ENCODE peak calls at places on chromosomes 2 and 18, in seven cellular contexts. A is keratinocyte, E is endothelial cell of umbilical vein, M is osteoblast, C is H9, B is HCT116, K is astrocyte. P is an unnamed sample.

GRCh38 chr2:28687640-28688039 is 64.0 kb upstream of the PPP1CB start:
- DNase-seq in A (no peak), E (no peak), M (no peak), C (no peak), B (no peak), K (no peak), P (no peak)

GRCh38 chr18:37956902-37957301 is 391.3 kb upstream of the CELF4 start:
- DNase-seq in A (no peak), E (no peak), M (no peak), C (no peak), B (no peak), K (no peak), P (no peak)

GRCh38 chr2:102386867-102387541 is 31.4 kb downstream of the IL18R1 start:
- DNase-seq in A (no peak), E (no peak), M (no peak), C (no peak), B (no peak), K (no peak), P (no peak)

GRCh38 chr2:166242309-166242708 is 114.5 kb upstream of the SCN1A start:
- DNase-seq in A (no peak), E (no peak), M (no peak), C (no peak), B (no peak), K (no peak), P (no peak)

GRCh38 chr2:164079258-164079657 is 343.4 kb upstream of the FIGN start:
- DNase-seq in A (no peak), E (no peak), M (no peak), C (no peak), B (no peak), K (no peak), P (no peak)

GRCh38 chr2:140589273-140589672 is 1541.5 kb downstream of the LRP1B start:
- DNase-seq in A (no peak), E (no peak), M (no peak), C (no peak), B (no peak), K (peak; percentile 22), P (no peak)

GRCh38 chr18:50280707-50281294 is 522 bp downstream of the MBD1 start:
- DNase-seq in A (no peak), E (no peak), M (no peak), C (no peak), B (no peak), K (no peak), P (no peak)

GRCh38 chr2:158688722-158689121 is 106.4 kb upstream of the DAPL1 start:
- DNase-seq in A (peak; percentile 4), E (no peak), M (peak; percentile 56), C (no peak), B (no peak), K (no peak), P (no peak)

GRCh38 chr18:67845035-67845434 is 328.5 kb upstream of the DSEL start:
- DNase-seq in A (no peak), E (peak; percentile 2), M (no peak), C (no peak), B (no peak), K (no peak), P (no peak)

GRCh38 chr18:13036622-13037320 is 45.6 kb downstream of the CEP192 start:
- DNase-seq in A (no peak), E (no peak), M (no peak), C (no peak), B (no peak), K (peak; percentile 21), P (no peak)

GRCh38 chr2:106885981-106886915 is at the start of gene ST6GAL2:
- DNase-seq in A (no peak), E (no peak), M (peak; percentile 76), C (peak; percentile 50), B (no peak), K (no peak), P (no peak)

GRCh38 chr2:106551466-106552130 is 64.4 kb downstream of the CD8B2 start:
- DNase-seq in A (no peak), E (no peak), M (no peak), C (no peak), B (no peak), K (no peak), P (no peak)

GRCh38 chr2:134107402-134107801 is 146.5 kb upstream of the MGAT5 start:
- DNase-seq in A (no peak), E (no peak), M (no peak), C (no peak), B (no peak), K (no peak), P (no peak)

GRCh38 chr18:8942021-8942908 is 160.2 kb upstream of the NDUFV2 start:
- DNase-seq in A (no peak), E (no peak), M (peak; percentile 85), C (no peak), B (no peak), K (peak; percentile 31), P (no peak)

GRCh38 chr2:102514061-102514785 is 41.2 kb downstream of the SLC9A4 start:
- DNase-seq in A (peak; percentile 57), E (peak; percentile 95), M (peak; percentile 60), C (no peak), B (peak; percentile 27), K (peak; percentile 91), P (no peak)

GRCh38 chr2:32947076-32947483 is 327 bp downstream of the LTBP1 start:
- DNase-seq in A (no peak), E (peak; percentile 23), M (no peak), C (no peak), B (no peak), K (no peak), P (peak; percentile 19)

GRCh38 chr2:27664245-27664574 is 521 bp downstream of the SLC4A1AP start:
- DNase-seq in A (no peak), E (no peak), M (peak; percentile 27), C (no peak), B (no peak), K (no peak), P (peak; percentile 9)

GRCh38 chr2:98827625-98828368 is 96.9 kb upstream of the MGAT4A start:
- DNase-seq in A (no peak), E (no peak), M (no peak), C (no peak), B (no peak), K (no peak), P (no peak)

GRCh38 chr2:236693531-236693930 is 123.9 kb downstream of the ACKR3 start:
- DNase-seq in A (no peak), E (no peak), M (no peak), C (no peak), B (no peak), K (no peak), P (no peak)

DNA sequence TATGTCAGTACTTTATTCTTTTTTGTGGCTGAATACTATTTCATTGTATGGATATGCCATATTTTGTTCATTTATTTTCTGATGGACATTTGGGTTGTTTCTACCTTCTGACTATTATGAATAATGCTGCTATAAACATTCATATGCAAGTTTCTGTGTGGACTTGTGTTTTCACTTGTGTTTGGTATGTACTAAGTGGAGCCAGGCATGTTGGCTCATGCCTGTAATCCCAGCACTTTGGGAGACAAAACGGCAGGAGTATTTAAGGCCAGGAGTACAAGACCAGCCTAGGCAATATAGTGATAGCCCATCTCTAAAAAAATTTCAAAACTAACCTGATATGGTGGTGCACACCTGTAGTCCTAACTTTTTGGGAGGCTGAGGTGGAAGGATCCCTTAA is 23.3 kb downstream of the MARCHF7 start:
- DNase-seq in A (no peak), E (no peak), M (no peak), C (no peak), B (no peak), K (no peak), P (no peak)
- H4K20me1 ChIP-seq in A (peaks cover 16% of the 10 kb centered on the region), E (peaks cover 20% of the 10 kb centered on the region), M (peaks cover 56% of the 10 kb centered on the region), C (no peaks in the 10 kb centered on the region), B (peaks cover 29% of the 10 kb centered on the region), K (peaks cover 84% of the 10 kb centered on the region), P (peaks cover 13% of the 10 kb centered on the region)

DNA sequence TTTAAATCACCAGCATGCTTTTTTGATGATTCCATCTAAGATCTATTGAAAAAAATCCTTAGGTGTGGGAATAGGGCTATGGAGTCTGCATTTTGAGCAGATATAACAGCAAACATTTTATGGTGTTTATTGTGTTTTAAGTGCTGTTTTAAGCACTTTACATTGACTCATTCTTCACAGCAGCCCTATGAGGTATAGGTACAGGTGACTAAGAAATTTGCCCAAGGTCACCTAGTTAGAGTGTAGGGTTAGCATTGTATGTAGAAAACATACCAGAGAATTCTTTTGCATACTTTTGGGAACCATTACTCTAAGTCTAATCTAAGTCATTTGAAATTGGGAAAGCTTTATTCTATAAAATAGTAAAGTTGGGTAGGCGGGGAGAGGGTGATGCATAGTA is 31.3 kb downstream of the PPM1B start:
- DNase-seq in A (no peak), E (no peak), M (no peak), C (no peak), B (no peak), K (no peak), P (no peak)
- H3K4me1 ChIP-seq in A (no peaks in the 10 kb centered on the region), E (no peaks in the 10 kb centered on the region), M (peaks cover 12% of the 10 kb centered on the region), C (no peaks in the 10 kb centered on the region), B (no peaks in the 10 kb centered on the region), K (no peaks in the 10 kb centered on the region), P (no peaks in the 10 kb centered on the region)

GRCh38 chr18:31738460-31739407 is 21.9 kb downstream of the SLC25A52 start:
- DNase-seq in A (no peak), E (no peak), M (no peak), C (peak; percentile 59), B (peak; percentile 65), K (no peak), P (no peak)

GRCh38 chr18:31739651-31740050 is 21.0 kb downstream of the SLC25A52 start:
- DNase-seq in A (no peak), E (no peak), M (no peak), C (no peak), B (no peak), K (no peak), P (no peak)

GRCh38 chr18:31740180-31740579 is 20.5 kb downstream of the SLC25A52 start:
- DNase-seq in A (no peak), E (no peak), M (no peak), C (peak; percentile 91), B (no peak), K (no peak), P (peak; percentile 21)

GRCh38 chr18:31741096-31741735 is 19.5 kb downstream of the SLC25A52 start:
- DNase-seq in A (no peak), E (peak; percentile 44), M (no peak), C (peak; percentile 41), B (peak; percentile 22), K (peak; percentile 11), P (peak; percentile 51)

DNA sequence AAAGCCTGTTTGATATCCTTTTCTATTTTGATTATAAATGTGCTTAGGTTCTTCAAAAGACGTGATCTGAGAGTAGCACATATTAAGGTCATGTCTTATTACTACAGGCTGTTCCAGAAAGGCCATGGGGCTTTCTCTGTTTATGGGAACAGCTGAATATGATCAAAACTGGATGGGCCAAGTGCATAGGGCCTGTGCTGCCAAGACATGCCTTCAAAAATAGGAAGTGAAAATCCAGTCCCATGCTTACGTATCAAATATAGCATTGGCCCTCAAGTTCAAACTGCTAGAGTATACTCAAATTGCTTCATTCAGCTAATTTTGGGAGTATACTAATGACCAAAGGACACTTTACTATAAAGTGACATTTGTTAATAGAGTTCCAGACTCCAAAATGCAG is 24.1 kb downstream of the SLC25A52 start:
- DNase-seq in A (no peak), E (no peak), M (no peak), C (no peak), B (no peak), K (no peak), P (peak; percentile 42)
- H4K20me1 ChIP-seq in A (no peaks in the 10 kb centered on the region), E (no peaks in the 10 kb centered on the region), M (no peaks in the 10 kb centered on the region), C (no peaks in the 10 kb centered on the region), B (no peaks in the 10 kb centered on the region), K (no peaks in the 10 kb centered on the region), P (no peaks in the 10 kb centered on the region)

DNA sequence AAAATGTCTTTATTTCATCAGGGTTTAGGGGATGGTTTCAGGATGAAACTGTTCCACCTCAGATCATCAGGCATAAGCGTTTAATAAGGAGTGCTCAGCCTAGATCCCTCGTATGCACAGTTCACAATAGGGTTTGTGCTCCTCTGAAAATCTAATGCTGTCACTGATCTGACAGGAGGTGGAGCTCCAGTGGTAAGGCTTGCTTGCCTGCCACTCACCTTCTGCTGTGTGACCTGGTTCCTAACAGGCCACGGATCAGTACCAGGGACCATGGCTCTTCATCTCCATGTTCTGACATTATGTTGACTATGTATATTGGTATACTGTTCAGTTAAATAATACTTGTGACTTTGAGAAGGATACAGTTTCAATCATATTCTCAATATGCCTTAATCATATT is 41.6 kb downstream of the PPIG start:
- DNase-seq in A (no peak), E (no peak), M (no peak), C (no peak), B (no peak), K (no peak), P (no peak)
- H3K4me1 ChIP-seq in A (no peaks in the 10 kb centered on the region), E (no peaks in the 10 kb centered on the region), M (no peaks in the 10 kb centered on the region), C (no peaks in the 10 kb centered on the region), B (no peaks in the 10 kb centered on the region), K (no peaks in the 10 kb centered on the region), P (no peaks in the 10 kb centered on the region)

P was measured in MM.1S.